ENCODE peak calls at places on chromosomes 13 and 19, in six cellular contexts. One of them, this sample, is unnamed.

GRCh38 chr19:48925240-48925843 is 8.2 kb upstream of the DHDH start:
- DNase-seq in neural progenitor cell: no peak
- DNase-seq in colonic mucosa: no peak
- DNase-seq in heart left ventricle: no peak
- DNase-seq in KBM-7: no peak
- DNase-seq in GM23248: peak
- DNase-seq in this sample: no peak

GRCh38 chr13:26112843-26113242 is 61.0 kb upstream of the SHISA2 start:
- DNase-seq in heart left ventricle: no peak
- DNase-seq in neural progenitor cell: peak
- DNase-seq in KBM-7: no peak
- DNase-seq in colonic mucosa: no peak
- DNase-seq in GM23248: peak
- DNase-seq in this sample: no peak

GRCh38 chr19:39297931-39298634 is 1.9 kb downstream of the IFNL1 start:
- DNase-seq in heart left ventricle: no peak
- DNase-seq in KBM-7: no peak
- DNase-seq in neural progenitor cell: no peak
- DNase-seq in GM23248: no peak
- DNase-seq in colonic mucosa: no peak
- DNase-seq in this sample: no peak

GRCh38 chr13:79212064-79212619 is 193.9 kb downstream of the RBM26 start:
- DNase-seq in GM23248: no peak
- DNase-seq in KBM-7: no peak
- DNase-seq in neural progenitor cell: no peak
- DNase-seq in colonic mucosa: no peak
- DNase-seq in heart left ventricle: no peak
- DNase-seq in this sample: no peak

GRCh38 chr13:77918391-77919261 is at the start of gene EDNRB:
- DNase-seq in GM23248: peak
- DNase-seq in heart left ventricle: peak
- DNase-seq in colonic mucosa: peak
- DNase-seq in neural progenitor cell: peak
- DNase-seq in KBM-7: no peak
- DNase-seq in this sample: no peak

GRCh38 chr19:6126335-6126974 is 9.0 kb upstream of the ACSBG2 start:
- DNase-seq in GM23248: peak
- DNase-seq in heart left ventricle: no peak
- DNase-seq in KBM-7: peak
- DNase-seq in neural progenitor cell: peak
- DNase-seq in colonic mucosa: no peak
- DNase-seq in this sample: peak

GRCh38 chr13:97367427-97367826 is 66.5 kb upstream of the RAP2A start:
- DNase-seq in heart left ventricle: no peak
- DNase-seq in neural progenitor cell: peak
- DNase-seq in KBM-7: no peak
- DNase-seq in colonic mucosa: no peak
- DNase-seq in GM23248: peak
- DNase-seq in this sample: no peak

GRCh38 chr13:37869756-37870488 is at the start of gene TRPC4:
- DNase-seq in colonic mucosa: peak
- DNase-seq in KBM-7: no peak
- DNase-seq in neural progenitor cell: peak
- DNase-seq in GM23248: peak
- DNase-seq in heart left ventricle: peak
- DNase-seq in this sample: no peak

GRCh38 chr13:44739120-44739519 is 163.0 kb upstream of the TSC22D1 start:
- DNase-seq in heart left ventricle: no peak
- DNase-seq in neural progenitor cell: no peak
- DNase-seq in colonic mucosa: no peak
- DNase-seq in GM23248: no peak
- DNase-seq in KBM-7: no peak
- DNase-seq in this sample: no peak

GRCh38 chr13:105346141-105346766 is 1189.2 kb downstream of the EFNB2 start:
- DNase-seq in neural progenitor cell: no peak
- DNase-seq in colonic mucosa: no peak
- DNase-seq in heart left ventricle: no peak
- DNase-seq in GM23248: peak
- DNase-seq in KBM-7: no peak
- DNase-seq in this sample: no peak

GRCh38 chr19:45440873-45441654 is 17.3 kb upstream of the ERCC1 start:
- DNase-seq in colonic mucosa: no peak
- DNase-seq in GM23248: peak
- DNase-seq in KBM-7: no peak
- DNase-seq in neural progenitor cell: peak
- DNase-seq in heart left ventricle: no peak
- DNase-seq in this sample: no peak

GRCh38 chr13:32984857-32985626 is 31.2 kb upstream of the KL start:
- DNase-seq in neural progenitor cell: no peak
- DNase-seq in heart left ventricle: no peak
- DNase-seq in colonic mucosa: no peak
- DNase-seq in KBM-7: no peak
- DNase-seq in GM23248: peak
- DNase-seq in this sample: no peak

GRCh38 chr13:82962422-82962821 is 919.9 kb downstream of the SLITRK1 start:
- DNase-seq in heart left ventricle: no peak
- DNase-seq in KBM-7: no peak
- DNase-seq in GM23248: no peak
- DNase-seq in colonic mucosa: no peak
- DNase-seq in neural progenitor cell: no peak
- DNase-seq in this sample: no peak

GRCh38 chr13:30874561-30874960 is 31.5 kb upstream of the MEDAG start:
- DNase-seq in KBM-7: no peak
- DNase-seq in neural progenitor cell: no peak
- DNase-seq in colonic mucosa: no peak
- DNase-seq in heart left ventricle: no peak
- DNase-seq in GM23248: peak
- DNase-seq in this sample: no peak

GRCh38 chr19:47026156-47026555 is 6.5 kb downstream of the NPAS1 start:
- DNase-seq in KBM-7: no peak
- DNase-seq in GM23248: no peak
- DNase-seq in heart left ventricle: no peak
- DNase-seq in neural progenitor cell: no peak
- DNase-seq in colonic mucosa: no peak
- DNase-seq in this sample: no peak

GRCh38 chr19:40947573-40947972 is 43.5 kb upstream of the CYP2B6 start:
- DNase-seq in GM23248: no peak
- DNase-seq in colonic mucosa: no peak
- DNase-seq in KBM-7: no peak
- DNase-seq in neural progenitor cell: no peak
- DNase-seq in heart left ventricle: no peak
- DNase-seq in this sample: no peak

GRCh38 chr13:31369213-31369612 is 169.4 kb downstream of the B3GLCT start:
- DNase-seq in colonic mucosa: no peak
- DNase-seq in KBM-7: no peak
- DNase-seq in neural progenitor cell: no peak
- DNase-seq in heart left ventricle: no peak
- DNase-seq in GM23248: no peak
- DNase-seq in this sample: no peak

GRCh38 chr19:7506385-7507328 is 9.2 kb upstream of the ZNF358 start:
- DNase-seq in KBM-7: peak
- DNase-seq in heart left ventricle: peak
- DNase-seq in colonic mucosa: peak
- DNase-seq in neural progenitor cell: peak
- DNase-seq in GM23248: peak
- DNase-seq in this sample: no peak

GRCh38 chr19:50926144-50926543 is 14.9 kb upstream of the KLK4 start:
- DNase-seq in colonic mucosa: no peak
- DNase-seq in neural progenitor cell: no peak
- DNase-seq in GM23248: no peak
- DNase-seq in KBM-7: no peak
- DNase-seq in heart left ventricle: no peak
- DNase-seq in this sample: no peak

GRCh38 chr13:20344836-20345490 is 112.8 kb upstream of the GJB6 start:
- DNase-seq in GM23248: no peak
- DNase-seq in neural progenitor cell: no peak
- DNase-seq in KBM-7: no peak
- DNase-seq in heart left ventricle: no peak
- DNase-seq in colonic mucosa: no peak
- DNase-seq in this sample: no peak

GRCh38 chr13:38755792-38756191 is 68.9 kb downstream of the FREM2 start:
- DNase-seq in KBM-7: no peak
- DNase-seq in GM23248: no peak
- DNase-seq in heart left ventricle: no peak
- DNase-seq in colonic mucosa: no peak
- DNase-seq in neural progenitor cell: no peak
- DNase-seq in this sample: no peak

GRCh38 chr13:40982772-40983171 is 36.3 kb downstream of the ELF1 start:
- DNase-seq in neural progenitor cell: no peak
- DNase-seq in heart left ventricle: peak
- DNase-seq in GM23248: peak
- DNase-seq in colonic mucosa: peak
- DNase-seq in KBM-7: peak
- DNase-seq in this sample: peak

GRCh38 chr13:83350569-83350968 is 531.7 kb downstream of the SLITRK1 start:
- DNase-seq in neural progenitor cell: no peak
- DNase-seq in KBM-7: no peak
- DNase-seq in heart left ventricle: no peak
- DNase-seq in colonic mucosa: no peak
- DNase-seq in GM23248: peak
- DNase-seq in this sample: no peak

GRCh38 chr13:23146811-23147245 is 34.0 kb upstream of the SGCG start:
- DNase-seq in heart left ventricle: no peak
- DNase-seq in colonic mucosa: no peak
- DNase-seq in GM23248: peak
- DNase-seq in neural progenitor cell: no peak
- DNase-seq in KBM-7: peak
- DNase-seq in this sample: peak